ENCODE peak calls at places on chromosomes 12 and 14, in four cellular contexts. One of them, this sample, is unnamed.

GRCh38 chr14:64391986-64392385 is 3.8 kb downstream of the MTHFD1 start:
- DNase-seq in NCI-H460: no peak
- DNase-seq in pons: no peak
- DNase-seq in AG04450: no peak
- DNase-seq in this sample: no peak

GRCh38 chr14:69770559-69770958 is 3.6 kb downstream of the SRSF5 start:
- DNase-seq in NCI-H460: no peak
- DNase-seq in AG04450: no peak
- DNase-seq in pons: no peak
- DNase-seq in this sample: no peak

GRCh38 chr12:6884539-6884938 is 11.4 kb upstream of the SPSB2 start:
- DNase-seq in NCI-H460: no peak
- DNase-seq in AG04450: no peak
- DNase-seq in pons: no peak
- DNase-seq in this sample: no peak

GRCh38 chr12:53051058-53051880 is 1.4 kb downstream of the TNS2 start:
- DNase-seq in NCI-H460: no peak
- DNase-seq in pons: peak
- DNase-seq in AG04450: no peak
- DNase-seq in this sample: no peak

GRCh38 chr12:6627598-6627997 is 8.2 kb downstream of the LPAR5 start:
- DNase-seq in pons: no peak
- DNase-seq in AG04450: no peak
- DNase-seq in NCI-H460: no peak
- DNase-seq in this sample: no peak

GRCh38 chr12:22729898-22730443 is 105.0 kb downstream of the ETNK1 start:
- DNase-seq in pons: peak
- DNase-seq in NCI-H460: no peak
- DNase-seq in AG04450: peak
- DNase-seq in this sample: no peak

GRCh38 chr12:93818488-93819047 is 141.4 kb downstream of the CRADD start:
- DNase-seq in NCI-H460: no peak
- DNase-seq in pons: no peak
- DNase-seq in AG04450: no peak
- DNase-seq in this sample: no peak

GRCh38 chr12:89424846-89425245 is 72.5 kb upstream of the DUSP6 start:
- DNase-seq in NCI-H460: no peak
- DNase-seq in AG04450: no peak
- DNase-seq in pons: no peak
- DNase-seq in this sample: no peak

GRCh38 chr12:104566244-104566993 is 109.7 kb downstream of the CHST11 start:
- DNase-seq in pons: no peak
- DNase-seq in AG04450: no peak
- DNase-seq in NCI-H460: no peak
- DNase-seq in this sample: no peak

GRCh38 chr12:24088751-24089150 is 139.3 kb upstream of the SOX5 start:
- DNase-seq in pons: no peak
- DNase-seq in NCI-H460: no peak
- DNase-seq in AG04450: no peak
- DNase-seq in this sample: no peak

GRCh38 chr12:94488449-94488848 is 28.8 kb upstream of the CEP83 start:
- DNase-seq in pons: peak
- DNase-seq in AG04450: no peak
- DNase-seq in NCI-H460: no peak
- DNase-seq in this sample: no peak

GRCh38 chr14:61472025-61472672 is 150.8 kb downstream of the PRKCH start:
- DNase-seq in NCI-H460: peak
- DNase-seq in pons: no peak
- DNase-seq in AG04450: peak
- DNase-seq in this sample: no peak

GRCh38 chr14:100104523-100105300 is 39.5 kb downstream of the EVL start:
- DNase-seq in NCI-H460: no peak
- DNase-seq in AG04450: no peak
- DNase-seq in pons: no peak
- DNase-seq in this sample: no peak

GRCh38 chr12:110577717-110578521 is 5.2 kb downstream of the PPTC7 start:
- DNase-seq in AG04450: no peak
- DNase-seq in pons: no peak
- DNase-seq in NCI-H460: peak
- DNase-seq in this sample: peak

GRCh38 chr14:100732766-100733100 is 6.0 kb downstream of the DLK1 start:
- DNase-seq in NCI-H460: no peak
- DNase-seq in pons: no peak
- DNase-seq in AG04450: no peak
- DNase-seq in this sample: no peak

GRCh38 chr14:54606631-54607133 is 39.8 kb downstream of the SAMD4A start:
- DNase-seq in pons: no peak
- DNase-seq in AG04450: no peak
- DNase-seq in NCI-H460: no peak
- DNase-seq in this sample: no peak

GRCh38 chr12:79555006-79555925 is 135.5 kb downstream of the PAWR start:
- DNase-seq in NCI-H460: peak
- DNase-seq in AG04450: no peak
- DNase-seq in pons: peak
- DNase-seq in this sample: peak

GRCh38 chr12:87870061-87870460 is 159.1 kb downstream of the C12orf50 start:
- DNase-seq in pons: no peak
- DNase-seq in NCI-H460: no peak
- DNase-seq in AG04450: no peak
- DNase-seq in this sample: no peak

GRCh38 chr14:78997811-78998210 is 827.6 kb downstream of the NRXN3 start:
- DNase-seq in pons: peak
- DNase-seq in AG04450: peak
- DNase-seq in NCI-H460: no peak
- DNase-seq in this sample: no peak

GRCh38 chr12:88733003-88733402 is 152.7 kb upstream of the KITLG start:
- DNase-seq in pons: no peak
- DNase-seq in NCI-H460: no peak
- DNase-seq in AG04450: no peak
- DNase-seq in this sample: no peak

GRCh38 chr12:60148109-60148508 is 552.3 kb downstream of the SLC16A7 start:
- DNase-seq in pons: no peak
- DNase-seq in AG04450: peak
- DNase-seq in NCI-H460: no peak
- DNase-seq in this sample: no peak

GRCh38 chr12:131827961-131828534 is at the start of gene MMP17:
- DNase-seq in pons: no peak
- DNase-seq in AG04450: no peak
- DNase-seq in NCI-H460: peak
- DNase-seq in this sample: no peak

GRCh38 chr14:86570371-86570770 is 1040.4 kb downstream of the FLRT2 start:
- DNase-seq in AG04450: no peak
- DNase-seq in NCI-H460: no peak
- DNase-seq in pons: no peak
- DNase-seq in this sample: no peak

GRCh38 chr12:124488520-124488919 is 78.9 kb downstream of the NCOR2 start:
- DNase-seq in pons: no peak
- DNase-seq in AG04450: no peak
- DNase-seq in NCI-H460: no peak
- DNase-seq in this sample: no peak

GRCh38 chr12:88784166-88784565 is 203.9 kb upstream of the KITLG start:
- DNase-seq in pons: no peak
- DNase-seq in NCI-H460: no peak
- DNase-seq in AG04450: no peak
- DNase-seq in this sample: no peak

GRCh38 chr14:103362780-103363179 is 22.4 kb upstream of the MARK3 start:
- DNase-seq in AG04450: no peak
- DNase-seq in NCI-H460: no peak
- DNase-seq in pons: no peak
- DNase-seq in this sample: peak

GRCh38 chr12:51521554-51522276 is 69.3 kb upstream of the SCN8A start:
- DNase-seq in NCI-H460: no peak
- DNase-seq in AG04450: no peak
- DNase-seq in pons: no peak
- DNase-seq in this sample: no peak